ENCODE peak calls at places on chromosomes 13 and 19, in five cellular contexts. One of them, this sample, is unnamed.

GRCh38 chr19:57656346-57656745 is 12.4 kb upstream of the ZSCAN4 start:
- DNase-seq in stromal cell of bone marrow: no peak
- DNase-seq in left ventricle myocardium superior: no peak
- DNase-seq in NCI-H2029 treated with DMSO at 0.1 percent for 48 hours: no peak
- DNase-seq in activated naive CD4-positive, alpha-beta T cell treated with anti-CD3 and anti-CD28 coated beads, Interleukin-2, amount 10 ng/mL, durations not matched to agents 7 days and 5 days: no peak
- DNase-seq in this sample: no peak

GRCh38 chr19:52527954-52528326 is 472 bp downstream of the ZNF808 start:
- DNase-seq in left ventricle myocardium superior: no peak
- DNase-seq in activated naive CD4-positive, alpha-beta T cell treated with anti-CD3 and anti-CD28 coated beads, Interleukin-2, amount 10 ng/mL, durations not matched to agents 7 days and 5 days: peak
- DNase-seq in stromal cell of bone marrow: no peak
- DNase-seq in NCI-H2029 treated with DMSO at 0.1 percent for 48 hours: no peak
- DNase-seq in this sample: no peak

GRCh38 chr13:39379667-39380655 is 223.0 kb downstream of the LHFPL6 start:
- DNase-seq in activated naive CD4-positive, alpha-beta T cell treated with anti-CD3 and anti-CD28 coated beads, Interleukin-2, amount 10 ng/mL, durations not matched to agents 7 days and 5 days: no peak
- DNase-seq in stromal cell of bone marrow: no peak
- DNase-seq in left ventricle myocardium superior: no peak
- DNase-seq in NCI-H2029 treated with DMSO at 0.1 percent for 48 hours: no peak
- DNase-seq in this sample: no peak

GRCh38 chr13:92719868-92720267 is 506.7 kb upstream of the GPC6 start:
- DNase-seq in activated naive CD4-positive, alpha-beta T cell treated with anti-CD3 and anti-CD28 coated beads, Interleukin-2, amount 10 ng/mL, durations not matched to agents 7 days and 5 days: no peak
- DNase-seq in stromal cell of bone marrow: no peak
- DNase-seq in left ventricle myocardium superior: no peak
- DNase-seq in NCI-H2029 treated with DMSO at 0.1 percent for 48 hours: peak
- DNase-seq in this sample: no peak

GRCh38 chr13:40613954-40614353 is 52.5 kb downstream of the FOXO1 start:
- DNase-seq in left ventricle myocardium superior: peak
- DNase-seq in activated naive CD4-positive, alpha-beta T cell treated with anti-CD3 and anti-CD28 coated beads, Interleukin-2, amount 10 ng/mL, durations not matched to agents 7 days and 5 days: no peak
- DNase-seq in NCI-H2029 treated with DMSO at 0.1 percent for 48 hours: no peak
- DNase-seq in stromal cell of bone marrow: no peak
- DNase-seq in this sample: no peak

GRCh38 chr19:33784432-33784831 is 12.2 kb upstream of the KCTD15 start:
- DNase-seq in NCI-H2029 treated with DMSO at 0.1 percent for 48 hours: no peak
- DNase-seq in activated naive CD4-positive, alpha-beta T cell treated with anti-CD3 and anti-CD28 coated beads, Interleukin-2, amount 10 ng/mL, durations not matched to agents 7 days and 5 days: no peak
- DNase-seq in left ventricle myocardium superior: no peak
- DNase-seq in stromal cell of bone marrow: no peak
- DNase-seq in this sample: no peak

GRCh38 chr19:17095141-17095919 is 19.8 kb downstream of the MYO9B start:
- DNase-seq in NCI-H2029 treated with DMSO at 0.1 percent for 48 hours: no peak
- DNase-seq in left ventricle myocardium superior: peak
- DNase-seq in stromal cell of bone marrow: peak
- DNase-seq in activated naive CD4-positive, alpha-beta T cell treated with anti-CD3 and anti-CD28 coated beads, Interleukin-2, amount 10 ng/mL, durations not matched to agents 7 days and 5 days: no peak
- DNase-seq in this sample: peak

GRCh38 chr13:41054212-41054877 is 7.0 kb upstream of the WBP4 start:
- DNase-seq in activated naive CD4-positive, alpha-beta T cell treated with anti-CD3 and anti-CD28 coated beads, Interleukin-2, amount 10 ng/mL, durations not matched to agents 7 days and 5 days: peak
- DNase-seq in stromal cell of bone marrow: peak
- DNase-seq in left ventricle myocardium superior: no peak
- DNase-seq in NCI-H2029 treated with DMSO at 0.1 percent for 48 hours: no peak
- DNase-seq in this sample: no peak

GRCh38 chr13:21330126-21330861 is 128.8 kb downstream of the ZDHHC20 start:
- DNase-seq in activated naive CD4-positive, alpha-beta T cell treated with anti-CD3 and anti-CD28 coated beads, Interleukin-2, amount 10 ng/mL, durations not matched to agents 7 days and 5 days: no peak
- DNase-seq in stromal cell of bone marrow: no peak
- DNase-seq in left ventricle myocardium superior: no peak
- DNase-seq in NCI-H2029 treated with DMSO at 0.1 percent for 48 hours: no peak
- DNase-seq in this sample: no peak

GRCh38 chr13:45333973-45334922 is 6.7 kb downstream of the TPT1 start:
- DNase-seq in left ventricle myocardium superior: no peak
- DNase-seq in activated naive CD4-positive, alpha-beta T cell treated with anti-CD3 and anti-CD28 coated beads, Interleukin-2, amount 10 ng/mL, durations not matched to agents 7 days and 5 days: peak
- DNase-seq in NCI-H2029 treated with DMSO at 0.1 percent for 48 hours: no peak
- DNase-seq in stromal cell of bone marrow: no peak
- DNase-seq in this sample: no peak

GRCh38 chr19:747432-748273 is 3.3 kb upstream of the MISP start:
- DNase-seq in activated naive CD4-positive, alpha-beta T cell treated with anti-CD3 and anti-CD28 coated beads, Interleukin-2, amount 10 ng/mL, durations not matched to agents 7 days and 5 days: no peak
- DNase-seq in NCI-H2029 treated with DMSO at 0.1 percent for 48 hours: no peak
- DNase-seq in stromal cell of bone marrow: no peak
- DNase-seq in left ventricle myocardium superior: no peak
- DNase-seq in this sample: no peak

GRCh38 chr13:106426909-106427308 is 108.6 kb downstream of the EFNB2 start:
- DNase-seq in activated naive CD4-positive, alpha-beta T cell treated with anti-CD3 and anti-CD28 coated beads, Interleukin-2, amount 10 ng/mL, durations not matched to agents 7 days and 5 days: no peak
- DNase-seq in stromal cell of bone marrow: no peak
- DNase-seq in NCI-H2029 treated with DMSO at 0.1 percent for 48 hours: no peak
- DNase-seq in left ventricle myocardium superior: no peak
- DNase-seq in this sample: no peak

GRCh38 chr13:44147648-44148047 is 226.0 kb upstream of the SERP2 start:
- DNase-seq in activated naive CD4-positive, alpha-beta T cell treated with anti-CD3 and anti-CD28 coated beads, Interleukin-2, amount 10 ng/mL, durations not matched to agents 7 days and 5 days: no peak
- DNase-seq in stromal cell of bone marrow: no peak
- DNase-seq in left ventricle myocardium superior: no peak
- DNase-seq in NCI-H2029 treated with DMSO at 0.1 percent for 48 hours: no peak
- DNase-seq in this sample: no peak

GRCh38 chr13:84037937-84038464 is 155.7 kb upstream of the SLITRK1 start:
- DNase-seq in NCI-H2029 treated with DMSO at 0.1 percent for 48 hours: no peak
- DNase-seq in stromal cell of bone marrow: no peak
- DNase-seq in activated naive CD4-positive, alpha-beta T cell treated with anti-CD3 and anti-CD28 coated beads, Interleukin-2, amount 10 ng/mL, durations not matched to agents 7 days and 5 days: no peak
- DNase-seq in left ventricle myocardium superior: no peak
- DNase-seq in this sample: no peak

GRCh38 chr19:11016591-11016990 is 55.8 kb downstream of the SMARCA4 start:
- DNase-seq in activated naive CD4-positive, alpha-beta T cell treated with anti-CD3 and anti-CD28 coated beads, Interleukin-2, amount 10 ng/mL, durations not matched to agents 7 days and 5 days: no peak
- DNase-seq in stromal cell of bone marrow: no peak
- DNase-seq in left ventricle myocardium superior: no peak
- DNase-seq in NCI-H2029 treated with DMSO at 0.1 percent for 48 hours: no peak
- DNase-seq in this sample: no peak

GRCh38 chr13:32415019-32415418 is 12.9 kb downstream of the N4BP2L1 start:
- DNase-seq in NCI-H2029 treated with DMSO at 0.1 percent for 48 hours: no peak
- DNase-seq in stromal cell of bone marrow: no peak
- DNase-seq in left ventricle myocardium superior: no peak
- DNase-seq in activated naive CD4-positive, alpha-beta T cell treated with anti-CD3 and anti-CD28 coated beads, Interleukin-2, amount 10 ng/mL, durations not matched to agents 7 days and 5 days: peak
- DNase-seq in this sample: no peak

GRCh38 chr19:41299755-41300089 is 10.2 kb upstream of the CCDC97 start:
- DNase-seq in left ventricle myocardium superior: peak
- DNase-seq in stromal cell of bone marrow: peak
- DNase-seq in activated naive CD4-positive, alpha-beta T cell treated with anti-CD3 and anti-CD28 coated beads, Interleukin-2, amount 10 ng/mL, durations not matched to agents 7 days and 5 days: peak
- DNase-seq in NCI-H2029 treated with DMSO at 0.1 percent for 48 hours: peak
- DNase-seq in this sample: peak

GRCh38 chr13:73531014-73531413 is 472.2 kb downstream of the KLF5 start:
- DNase-seq in NCI-H2029 treated with DMSO at 0.1 percent for 48 hours: no peak
- DNase-seq in left ventricle myocardium superior: no peak
- DNase-seq in stromal cell of bone marrow: no peak
- DNase-seq in activated naive CD4-positive, alpha-beta T cell treated with anti-CD3 and anti-CD28 coated beads, Interleukin-2, amount 10 ng/mL, durations not matched to agents 7 days and 5 days: no peak
- DNase-seq in this sample: no peak

GRCh38 chr13:78022164-78022877 is 103.7 kb upstream of the EDNRB start:
- DNase-seq in left ventricle myocardium superior: no peak
- DNase-seq in stromal cell of bone marrow: peak
- DNase-seq in NCI-H2029 treated with DMSO at 0.1 percent for 48 hours: no peak
- DNase-seq in activated naive CD4-positive, alpha-beta T cell treated with anti-CD3 and anti-CD28 coated beads, Interleukin-2, amount 10 ng/mL, durations not matched to agents 7 days and 5 days: peak
- DNase-seq in this sample: no peak

GRCh38 chr19:18460313-18460712 is 22.4 kb upstream of the ISYNA1 start:
- DNase-seq in stromal cell of bone marrow: no peak
- DNase-seq in NCI-H2029 treated with DMSO at 0.1 percent for 48 hours: no peak
- DNase-seq in left ventricle myocardium superior: peak
- DNase-seq in activated naive CD4-positive, alpha-beta T cell treated with anti-CD3 and anti-CD28 coated beads, Interleukin-2, amount 10 ng/mL, durations not matched to agents 7 days and 5 days: no peak
- DNase-seq in this sample: peak

GRCh38 chr13:42420304-42420703 is 148.4 kb downstream of the AKAP11 start:
- DNase-seq in stromal cell of bone marrow: no peak
- DNase-seq in activated naive CD4-positive, alpha-beta T cell treated with anti-CD3 and anti-CD28 coated beads, Interleukin-2, amount 10 ng/mL, durations not matched to agents 7 days and 5 days: no peak
- DNase-seq in NCI-H2029 treated with DMSO at 0.1 percent for 48 hours: no peak
- DNase-seq in left ventricle myocardium superior: no peak
- DNase-seq in this sample: no peak